ENCODE peak calls at places on chromosomes 1 and 21, in six cellular contexts. B, J, R, K, C and X are unnamed samples.

GRCh38 chr1:30522031-30523004 is 201.1 kb downstream of the MATN1 start:
- DNase-seq in C (no peak), R (no peak), K (no peak), J (peak; percentile 25), B (peak; percentile 80), X (peak; percentile 32)

GRCh38 chr1:27602510-27603319 is 1.2 kb downstream of the AHDC1 start:
- DNase-seq in R (peak; percentile 72), K (peak; percentile 88), C (peak; percentile 86), J (peak; percentile 58), B (peak; percentile 75), X (peak; percentile 76)

GRCh38 chr1:12469990-12470389 is 148.0 kb downstream of the DHRS3 start:
- DNase-seq in B (no peak), K (no peak), C (no peak), R (no peak), J (no peak), X (no peak)

GRCh38 chr21:28857720-28858119 is 135.0 kb downstream of the LTN1 start:
- DNase-seq in C (no peak), K (no peak), B (no peak), R (no peak), J (no peak), X (no peak)

GRCh38 chr1:247295274-247295684 is 36.4 kb downstream of the ZNF496 start:
- DNase-seq in R (no peak), J (no peak), C (no peak), K (peak; percentile 87), B (no peak), X (no peak)

GRCh38 chr1:36576118-36576517 is 93.4 kb upstream of the CSF3R start:
- DNase-seq in C (peak; percentile 82), B (peak; percentile 18), R (peak; percentile 38), K (peak; percentile 91), J (peak; percentile 79), X (peak; percentile 48)

GRCh38 chr1:3331564-3331963 is 122.9 kb upstream of the ARHGEF16 start:
- DNase-seq in C (no peak), B (no peak), K (no peak), R (no peak), J (no peak), X (no peak)

GRCh38 chr1:198541737-198542136 is 1.3 kb upstream of the ATP6V1G3 start:
- DNase-seq in K (no peak), R (no peak), B (no peak), J (no peak), C (no peak), X (no peak)

GRCh38 chr1:166032901-166033371 is 133.9 kb downstream of the FAM78B start:
- DNase-seq in R (no peak), K (no peak), J (no peak), C (peak; percentile 83), B (peak; percentile 16), X (peak; percentile 19)

GRCh38 chr1:24347159-24347931 is 28.2 kb downstream of the GRHL3 start:
- DNase-seq in C (no peak), J (no peak), R (no peak), B (no peak), K (no peak), X (no peak)

GRCh38 chr1:17460265-17460664 is 20.8 kb upstream of the RCC2 start:
- DNase-seq in J (no peak), R (no peak), K (no peak), C (no peak), B (no peak), X (no peak)

GRCh38 chr1:7278827-7279752 is 492.0 kb upstream of the VAMP3 start:
- DNase-seq in J (no peak), C (no peak), R (no peak), B (no peak), K (no peak), X (no peak)

GRCh38 chr1:66852870-66853269 is 51.8 kb upstream of the INSL5 start:
- DNase-seq in R (no peak), J (no peak), C (no peak), K (no peak), B (no peak), X (no peak)

GRCh38 chr1:26237230-26237966 is 3.4 kb downstream of the CEP85 start:
- DNase-seq in B (no peak), K (no peak), C (no peak), J (no peak), R (no peak), X (no peak)
- H3K27ac ChIP-seq in B (no peak overlapping the region), K (no peak overlapping the region), C (no peak overlapping the region), J (no peak overlapping the region), R (no peak overlapping the region), X (no peak overlapping the region)

DNA sequence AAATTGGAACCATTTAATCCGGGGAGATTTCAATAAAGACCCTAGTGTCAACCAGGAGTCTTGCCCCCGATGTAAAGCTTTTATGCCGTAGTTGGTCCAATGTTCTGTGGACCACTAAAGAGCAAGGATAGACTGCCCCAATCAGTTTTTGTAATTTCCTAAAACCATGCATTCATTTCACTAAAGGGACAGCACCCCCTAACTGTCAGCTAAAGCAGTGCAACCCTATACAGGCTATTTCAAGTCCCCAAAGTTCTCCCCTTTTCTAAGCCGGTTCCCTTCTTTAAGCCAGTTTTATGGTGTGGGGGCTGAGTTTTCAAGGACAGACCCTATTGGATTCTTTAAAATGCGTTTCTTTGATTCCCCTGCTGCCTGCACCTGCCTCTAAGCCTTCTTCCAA is 12.7 kb upstream of the PDPN start:
- DNase-seq in C (no peak), J (no peak), B (no peak), R (no peak), K (peak; percentile 71), X (no peak)
- TF ChIP-seq CTCF in C (no peak), J (peak; percentile 45), B (no peak), R (no peak), K (peak; percentile 76), X (peak; percentile 38)

DNA sequence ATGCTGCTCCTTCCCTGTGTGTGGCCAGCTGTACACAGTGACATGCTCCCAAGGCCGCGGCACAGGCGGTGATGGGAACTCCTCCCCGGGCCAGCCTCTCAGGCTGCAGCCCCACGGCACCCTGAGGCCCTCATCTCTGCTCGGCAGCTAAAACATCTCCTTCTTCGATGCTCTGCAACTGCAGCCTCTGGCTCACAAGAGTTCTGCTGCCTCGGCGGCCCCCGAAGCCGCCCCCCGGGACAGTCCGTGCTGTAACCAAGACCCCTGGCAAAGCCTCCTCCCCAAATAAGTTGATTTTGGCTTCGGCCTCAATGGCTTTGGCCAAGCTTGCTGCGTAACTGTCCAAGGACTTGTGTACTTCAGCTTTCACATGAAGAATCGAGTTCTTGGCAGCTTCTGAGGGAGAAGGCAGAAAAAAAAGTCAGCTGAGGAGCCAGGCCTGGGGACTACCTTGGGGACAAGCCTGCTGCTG is 51.3 kb downstream of the GPR161 start:
- DNase-seq in C (no peak), K (no peak), J (no peak), R (no peak), B (peak; percentile 46), X (peak; percentile 41)
- H3K27ac ChIP-seq in C (no peak overlapping the region), K (no peak overlapping the region), J (no peak overlapping the region), R (peak overlapping the region; percentile 26), B (peak overlapping the region; percentile 72), X (peak overlapping the region; percentile 49)

GRCh38 chr1:113488576-113489177 is 98.4 kb downstream of the MAGI3 start:
- DNase-seq in C (peak; percentile 40), J (no peak), R (no peak), B (no peak), K (peak; percentile 80), X (no peak)
- TF ChIP-seq CTCF in C (no peak), J (no peak), R (no peak), B (no peak), K (peak; percentile 68), X (no peak)

GRCh38 chr1:236336084-236336483 is 54.3 kb upstream of the ERO1B start:
- DNase-seq in B (no peak), K (no peak), J (no peak), C (no peak), R (no peak), X (no peak)
- H3K27ac ChIP-seq in B (no peak overlapping the region), K (no peak overlapping the region), J (no peak overlapping the region), C (no peak overlapping the region), R (no peak overlapping the region), X (no peak overlapping the region)

GRCh38 chr1:98906361-98906760 is 98.3 kb downstream of the PLPPR5 start:
- DNase-seq in B (no peak), K (no peak), C (no peak), R (no peak), J (no peak), X (no peak)
- TF ChIP-seq CTCF in B (no peak), K (no peak), C (no peak), R (no peak), J (no peak), X (no peak)

GRCh38 chr1:46555081-46555432 is 3.6 kb upstream of the KNCN start:
- DNase-seq in K (no peak), C (no peak), R (no peak), B (no peak), J (no peak), X (no peak)

GRCh38 chr1:46557403-46557802 is 6.0 kb upstream of the KNCN start:
- DNase-seq in J (no peak), K (no peak), B (no peak), C (no peak), R (no peak), X (no peak)

GRCh38 chr1:46554236-46555080 is 3.0 kb upstream of the KNCN start:
- DNase-seq in R (no peak), J (no peak), B (no peak), K (no peak), C (peak; percentile 50), X (no peak)

GRCh38 chr1:46556822-46557221 is 5.4 kb upstream of the KNCN start:
- DNase-seq in K (no peak), J (no peak), R (no peak), B (no peak), C (no peak), X (peak; percentile 17)

GRCh38 chr1:46555826-46556619 is 4.6 kb upstream of the KNCN start:
- DNase-seq in C (no peak), R (no peak), J (no peak), B (no peak), K (no peak), X (no peak)
- H3K27ac ChIP-seq in C (no peak overlapping the region), R (no peak overlapping the region), J (no peak overlapping the region), B (no peak overlapping the region), K (no peak overlapping the region), X (no peak overlapping the region)